ENCODE peak calls at places on chromosomes 11 and 22, in seven cellular contexts. X, Q, Y, Z, I, O and A are unnamed samples. For H3K9me3, the result is how much of the 10 kb centered on the place peaks cover.

GRCh38 chr22:35581023-35581413 is 36.1 kb downstream of the MB start:
- DNase-seq in X (no peak), Q (no peak), Y (no peak), Z (no peak), I (no peak), O (no peak), A (no peak)

GRCh38 chr11:76553554-76554476 is 109.0 kb downstream of the EMSY start:
- DNase-seq in X (no peak), Q (no peak), Y (no peak), Z (no peak), I (no peak), O (no peak), A (no peak)

GRCh38 chr22:28021998-28022660 is 103.1 kb upstream of the PITPNB start:
- DNase-seq in X (no peak), Q (no peak), Y (no peak), Z (no peak), I (no peak), O (peak), A (no peak)

GRCh38 chr11:99841885-99842284 is 821.1 kb downstream of the CNTN5 start:
- DNase-seq in X (no peak), Q (no peak), Y (no peak), Z (no peak), I (no peak), O (no peak), A (no peak)

GRCh38 chr11:117002639-117003305 is 95.5 kb downstream of the SIK3 start:
- DNase-seq in X (no peak), Q (no peak), Y (no peak), Z (no peak), I (no peak), O (no peak), A (no peak)

GRCh38 chr11:74141274-74141695 is 29.5 kb downstream of the C2CD3 start:
- DNase-seq in X (no peak), Q (no peak), Y (peak), Z (no peak), I (no peak), O (no peak), A (no peak)

GRCh38 chr11:60870276-60870675 is 2.9 kb downstream of the ZP1 start:
- DNase-seq in X (no peak), Q (no peak), Y (peak), Z (no peak), I (no peak), O (peak), A (no peak)

GRCh38 chr11:97860237-97860636 is 1160.5 kb upstream of the CNTN5 start:
- DNase-seq in X (no peak), Q (no peak), Y (no peak), Z (no peak), I (no peak), O (no peak), A (no peak)

GRCh38 chr22:43980996-43981395 is 25.8 kb downstream of the SAMM50 start:
- DNase-seq in X (no peak), Q (no peak), Y (no peak), Z (no peak), I (no peak), O (no peak), A (no peak)

GRCh38 chr11:115439385-115439784 is 64.8 kb downstream of the CADM1 start:
- DNase-seq in X (no peak), Q (no peak), Y (no peak), Z (no peak), I (no peak), O (no peak), A (no peak)

GRCh38 chr11:62856333-62856910 is 17.0 kb upstream of the WDR74 start:
- DNase-seq in X (no peak), Q (no peak), Y (no peak), Z (no peak), I (no peak), O (peak), A (no peak)

GRCh38 chr22:29689872-29690213 is 30.0 kb upstream of the CABP7 start:
- DNase-seq in X (no peak), Q (peak), Y (peak), Z (peak), I (no peak), O (peak), A (no peak)

GRCh38 chr11:119729581-119730346 is 764 bp upstream of the NECTIN1 start:
- DNase-seq in X (no peak), Q (peak), Y (peak), Z (peak), I (peak), O (peak), A (no peak)

GRCh38 chr22:30531651-30532608 is 14.6 kb downstream of the SEC14L6 start:
- DNase-seq in X (no peak), Q (no peak), Y (no peak), Z (no peak), I (no peak), O (no peak), A (no peak)

GRCh38 chr11:104653011-104653806 is 245.1 kb downstream of the CASP12 start:
- DNase-seq in X (no peak), Q (no peak), Y (no peak), Z (no peak), I (no peak), O (no peak), A (no peak)

GRCh38 chr11:84384637-84385227 is 1098.6 kb upstream of the CCDC90B start:
- DNase-seq in X (no peak), Q (no peak), Y (peak), Z (no peak), I (peak), O (no peak), A (no peak)

GRCh38 chr22:37462983-37463382 is 23.2 kb downstream of the MFNG start:
- DNase-seq in X (no peak), Q (no peak), Y (peak), Z (no peak), I (no peak), O (no peak), A (no peak)

GRCh38 chr11:94147433-94147845 is 18.8 kb downstream of the PANX1 start:
- DNase-seq in X (no peak), Q (no peak), Y (no peak), Z (no peak), I (no peak), O (no peak), A (no peak)

GRCh38 chr11:12149672-12150225 is 39.4 kb downstream of the MICAL2 start:
- DNase-seq in X (no peak), Q (no peak), Y (no peak), Z (no peak), I (no peak), O (no peak), A (no peak)

GRCh38 chr11:7611411-7611810 is 61.9 kb downstream of the CYB5R2 start:
- DNase-seq in X (no peak), Q (no peak), Y (no peak), Z (no peak), I (no peak), O (no peak), A (no peak)

GRCh38 chr11:113417428-113417827 is 29.8 kb downstream of the ANKK1 start:
- DNase-seq in X (no peak), Q (no peak), Y (no peak), Z (no peak), I (no peak), O (no peak), A (no peak)
- TF ChIP-seq CTCF in X (no peak), Q (no peak), Y (no peak), Z (no peak), I (no peak), O (no peak), A (no peak)

GRCh38 chr11:50169634-50170033 is 137.0 kb downstream of the OR4C45 start:
- DNase-seq in X (no peak), Q (no peak), Y (no peak), Z (no peak), I (no peak), O (no peak), A (no peak)
- H3K9me3 ChIP-seq in X (under half), Q (under half), Y (under half), Z (under half), I (under half), O (under half), A (under half)

DNA sequence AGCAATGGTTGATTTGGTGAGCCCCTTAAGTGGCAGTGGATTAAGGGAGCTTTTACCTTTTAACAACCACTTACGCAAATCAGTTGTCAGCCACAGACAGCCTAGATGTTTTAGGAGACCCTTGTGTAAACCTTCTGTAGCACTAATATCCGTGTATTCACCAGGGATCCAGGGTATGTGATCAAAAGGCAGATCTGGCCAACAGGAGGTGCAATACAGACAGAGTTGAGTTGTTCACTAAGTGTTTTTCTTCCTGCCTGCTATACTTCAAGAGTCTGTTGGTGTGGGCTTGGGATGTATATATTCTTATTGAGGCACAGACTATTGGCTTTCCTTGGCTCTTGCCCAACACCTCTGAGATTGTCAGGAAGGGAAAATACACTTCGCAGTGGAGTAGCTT is 175.1 kb downstream of the FAT3 start:
- DNase-seq in X (no peak), Q (no peak), Y (peak), Z (no peak), I (no peak), O (no peak), A (no peak)
- TF ChIP-seq CTCF in X (no peak), Q (no peak), Y (peak), Z (no peak), I (no peak), O (no peak), A (no peak)

GRCh38 chr11:1103401-1104360 is 29.0 kb downstream of the MUC2 start:
- DNase-seq in X (no peak), Q (no peak), Y (no peak), Z (peak), I (no peak), O (peak), A (no peak)

GRCh38 chr11:1101318-1102089 is 26.8 kb downstream of the MUC2 start:
- DNase-seq in X (no peak), Q (no peak), Y (no peak), Z (peak), I (no peak), O (peak), A (no peak)

GRCh38 chr11:1104411-1105182 is 29.9 kb downstream of the MUC2 start:
- DNase-seq in X (no peak), Q (no peak), Y (no peak), Z (no peak), I (no peak), O (peak), A (no peak)

GRCh38 chr11:1102221-1102971 is 27.7 kb downstream of the MUC2 start:
- DNase-seq in X (no peak), Q (no peak), Y (no peak), Z (no peak), I (no peak), O (peak), A (no peak)

DNA sequence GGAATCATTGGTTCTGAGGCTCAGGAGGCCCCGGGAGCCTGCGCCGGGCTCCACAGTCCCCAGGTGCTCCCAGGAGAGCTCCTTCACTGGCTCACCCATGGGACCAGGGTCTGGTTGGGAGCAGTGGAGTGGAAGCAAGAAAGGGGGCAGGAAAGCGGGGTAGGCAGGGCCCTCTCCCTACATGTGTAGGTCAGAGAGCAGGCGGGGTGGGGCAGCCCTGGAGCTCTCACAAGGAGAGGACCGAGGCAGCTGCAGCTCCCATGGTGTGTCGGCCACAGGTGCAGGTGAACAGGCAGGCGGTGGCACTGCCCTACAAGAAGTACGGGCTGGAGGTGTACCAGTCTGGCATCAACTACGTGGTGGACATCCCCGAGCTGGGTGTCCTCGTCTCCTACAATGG is 28.3 kb downstream of the MUC2 start:
- DNase-seq in X (no peak), Q (no peak), Y (no peak), Z (no peak), I (no peak), O (peak), A (no peak)
- H3K9me3 ChIP-seq in X (under half), Q (under half), Y (under half), Z (under half), I (under half), O (under half), A (under half)

GRCh38 chr22:45192701-45193187 is 29.0 kb downstream of the NUP50 start:
- DNase-seq in X (no peak), Q (no peak), Y (peak), Z (no peak), I (no peak), O (peak), A (no peak)
- TF ChIP-seq CTCF in X (no peak), Q (no peak), Y (peak), Z (no peak), I (peak), O (no peak), A (peak)

DNA sequence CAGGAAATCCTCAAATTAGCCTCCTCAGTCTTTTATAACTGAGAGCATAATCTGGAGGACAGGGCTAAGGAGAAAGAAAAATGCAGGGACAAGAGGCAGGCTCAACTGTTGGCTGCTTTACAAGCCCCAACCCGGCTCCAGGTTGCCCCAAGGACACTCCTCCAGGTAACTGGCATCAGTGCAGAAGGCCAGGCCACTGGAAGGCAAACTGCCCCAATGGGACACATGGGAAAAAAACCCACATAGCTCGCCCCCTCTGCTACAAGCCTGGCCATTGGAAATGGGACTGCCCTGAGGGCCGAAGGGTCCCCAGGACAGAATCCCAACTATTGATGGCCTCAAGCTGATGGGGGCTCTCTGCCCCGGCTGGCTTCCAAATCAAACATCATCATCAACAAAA is 17.9 kb upstream of the FBLN1 start:
- DNase-seq in X (no peak), Q (no peak), Y (no peak), Z (no peak), I (no peak), O (peak), A (no peak)
- H3K9me3 ChIP-seq in X (under half), Q (under half), Y (under half), Z (under half), I (under half), O (under half), A (under half)

DNA sequence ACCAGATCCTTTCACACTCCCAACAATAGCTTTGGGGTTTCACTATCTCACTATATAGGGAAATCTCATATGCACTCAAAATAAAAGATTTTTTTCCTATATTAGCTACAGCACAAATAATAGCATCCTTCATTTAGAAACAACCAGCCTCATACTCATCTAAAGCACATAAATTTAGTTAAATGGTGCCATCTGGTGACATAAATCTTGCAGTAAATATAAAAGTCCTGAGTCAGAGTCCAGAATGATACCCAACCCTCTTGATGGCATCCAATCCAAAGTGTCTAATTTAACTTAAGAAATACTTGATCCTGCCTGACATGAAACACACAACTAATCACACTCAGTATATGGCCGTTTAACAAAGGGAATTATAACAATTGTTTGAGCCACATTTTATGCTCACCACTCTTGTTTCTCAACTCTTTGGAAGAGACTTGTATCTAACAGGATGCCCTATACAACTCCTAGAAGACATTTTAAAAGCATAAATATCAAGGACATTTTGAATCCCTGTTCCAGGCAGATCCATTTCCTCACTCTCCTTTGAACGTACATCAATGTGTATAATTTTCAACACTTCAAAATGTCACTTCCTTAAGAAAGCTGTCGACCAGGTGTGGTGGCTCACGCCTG is 36.2 kb downstream of the DLG2 start:
- DNase-seq in X (no peak), Q (no peak), Y (peak), Z (no peak), I (peak), O (no peak), A (no peak)
- TF ChIP-seq CTCF in X (no peak), Q (no peak), Y (peak), Z (peak), I (peak), O (no peak), A (peak)